ENCODE peak calls at places on chromosomes 16 and 17, in eight cellular contexts. One of them, this sample, is unnamed.

GRCh38 chr16:89115216-89115949 is 21.7 kb downstream of the ACSF3 start:
- DNase-seq in H54: no peak
- DNase-seq in lower leg skin: peak
- DNase-seq in stomach: peak
- DNase-seq in uterus: no peak
- DNase-seq in GM12891: peak
- DNase-seq in adrenal gland: peak
- DNase-seq in HepG2: no peak
- DNase-seq in this sample: peak

GRCh38 chr16:85384831-85385462 is 228.2 kb upstream of the GSE1 start:
- DNase-seq in H54: no peak
- DNase-seq in lower leg skin: no peak
- DNase-seq in stomach: peak
- DNase-seq in uterus: no peak
- DNase-seq in GM12891: no peak
- DNase-seq in adrenal gland: no peak
- DNase-seq in HepG2: no peak
- DNase-seq in this sample: no peak

GRCh38 chr17:66654341-66654740 is 180.6 kb upstream of the CACNG5 start:
- DNase-seq in H54: no peak
- DNase-seq in lower leg skin: no peak
- DNase-seq in stomach: no peak
- DNase-seq in uterus: no peak
- DNase-seq in GM12891: no peak
- DNase-seq in adrenal gland: no peak
- DNase-seq in HepG2: no peak
- DNase-seq in this sample: no peak

GRCh38 chr16:49929606-49930005 is 73.7 kb upstream of the ZNF423 start:
- DNase-seq in H54: no peak
- DNase-seq in lower leg skin: no peak
- DNase-seq in stomach: no peak
- DNase-seq in uterus: no peak
- DNase-seq in GM12891: no peak
- DNase-seq in adrenal gland: no peak
- DNase-seq in HepG2: no peak
- DNase-seq in this sample: no peak

GRCh38 chr16:89489040-89489721 is 1.2 kb downstream of the ANKRD11 start:
- DNase-seq in H54: peak
- DNase-seq in lower leg skin: peak
- DNase-seq in stomach: peak
- DNase-seq in uterus: peak
- DNase-seq in GM12891: peak
- DNase-seq in adrenal gland: peak
- DNase-seq in HepG2: peak
- DNase-seq in this sample: peak

GRCh38 chr16:53946745-53947386 is 242.9 kb downstream of the FTO start:
- DNase-seq in H54: no peak
- DNase-seq in lower leg skin: no peak
- DNase-seq in stomach: no peak
- DNase-seq in uterus: no peak
- DNase-seq in GM12891: no peak
- DNase-seq in adrenal gland: no peak
- DNase-seq in HepG2: no peak
- DNase-seq in this sample: no peak

GRCh38 chr17:652310-652709 is 62.3 kb downstream of the VPS53 start:
- DNase-seq in H54: no peak
- DNase-seq in lower leg skin: peak
- DNase-seq in stomach: no peak
- DNase-seq in uterus: peak
- DNase-seq in GM12891: no peak
- DNase-seq in adrenal gland: no peak
- DNase-seq in HepG2: no peak
- DNase-seq in this sample: no peak

GRCh38 chr17:15092261-15092660 is 172.9 kb downstream of the PMP22 start:
- DNase-seq in H54: no peak
- DNase-seq in lower leg skin: no peak
- DNase-seq in stomach: no peak
- DNase-seq in uterus: no peak
- DNase-seq in GM12891: no peak
- DNase-seq in adrenal gland: no peak
- DNase-seq in HepG2: no peak
- DNase-seq in this sample: no peak

GRCh38 chr17:49439673-49440571 is 25.2 kb upstream of the PHB1 start:
- DNase-seq in H54: peak
- DNase-seq in lower leg skin: peak
- DNase-seq in stomach: no peak
- DNase-seq in uterus: no peak
- DNase-seq in GM12891: no peak
- DNase-seq in adrenal gland: no peak
- DNase-seq in HepG2: peak
- DNase-seq in this sample: no peak

GRCh38 chr17:59387351-59388069 is 56.1 kb downstream of the YPEL2 start:
- DNase-seq in H54: no peak
- DNase-seq in lower leg skin: no peak
- DNase-seq in stomach: no peak
- DNase-seq in uterus: no peak
- DNase-seq in GM12891: no peak
- DNase-seq in adrenal gland: no peak
- DNase-seq in HepG2: no peak
- DNase-seq in this sample: no peak

GRCh38 chr16:12802661-12803060 is 1.0 kb downstream of the CPPED1 start:
- DNase-seq in H54: no peak
- DNase-seq in lower leg skin: no peak
- DNase-seq in stomach: no peak
- DNase-seq in uterus: no peak
- DNase-seq in GM12891: no peak
- DNase-seq in adrenal gland: no peak
- DNase-seq in HepG2: no peak
- DNase-seq in this sample: peak

GRCh38 chr16:81996664-81997529 is 14.4 kb downstream of the SDR42E1 start:
- DNase-seq in H54: no peak
- DNase-seq in lower leg skin: no peak
- DNase-seq in stomach: no peak
- DNase-seq in uterus: peak
- DNase-seq in GM12891: no peak
- DNase-seq in adrenal gland: no peak
- DNase-seq in HepG2: peak
- DNase-seq in this sample: no peak

GRCh38 chr17:45302649-45303173 is 14.1 kb downstream of the MAP3K14 start:
- DNase-seq in H54: no peak
- DNase-seq in lower leg skin: no peak
- DNase-seq in stomach: no peak
- DNase-seq in uterus: peak
- DNase-seq in GM12891: no peak
- DNase-seq in adrenal gland: no peak
- DNase-seq in HepG2: no peak
- DNase-seq in this sample: no peak

GRCh38 chr16:2486645-2487516 is 12.0 kb downstream of the TBC1D24 start:
- DNase-seq in H54: no peak
- DNase-seq in lower leg skin: peak
- DNase-seq in stomach: peak
- DNase-seq in uterus: no peak
- DNase-seq in GM12891: peak
- DNase-seq in adrenal gland: peak
- DNase-seq in HepG2: no peak
- DNase-seq in this sample: peak

GRCh38 chr16:22318690-22319358 is 21.6 kb downstream of the POLR3E start:
- DNase-seq in H54: peak
- DNase-seq in lower leg skin: peak
- DNase-seq in stomach: peak
- DNase-seq in uterus: no peak
- DNase-seq in GM12891: no peak
- DNase-seq in adrenal gland: peak
- DNase-seq in HepG2: peak
- DNase-seq in this sample: peak

GRCh38 chr17:21215935-21216334 is 2.0 kb upstream of the TMEM11 start:
- DNase-seq in H54: no peak
- DNase-seq in lower leg skin: no peak
- DNase-seq in stomach: no peak
- DNase-seq in uterus: no peak
- DNase-seq in GM12891: no peak
- DNase-seq in adrenal gland: no peak
- DNase-seq in HepG2: no peak
- DNase-seq in this sample: peak

GRCh38 chr17:21034350-21035235 is 8.2 kb downstream of the USP22 start:
- DNase-seq in H54: no peak
- DNase-seq in lower leg skin: peak
- DNase-seq in stomach: no peak
- DNase-seq in uterus: no peak
- DNase-seq in GM12891: no peak
- DNase-seq in adrenal gland: no peak
- DNase-seq in HepG2: no peak
- DNase-seq in this sample: no peak

GRCh38 chr17:37541880-37542675 is 52.4 kb downstream of the DUSP14 start:
- DNase-seq in H54: no peak
- DNase-seq in lower leg skin: no peak
- DNase-seq in stomach: no peak
- DNase-seq in uterus: no peak
- DNase-seq in GM12891: no peak
- DNase-seq in adrenal gland: no peak
- DNase-seq in HepG2: no peak
- DNase-seq in this sample: no peak

GRCh38 chr17:75850928-75851692 is 4.0 kb downstream of the WBP2 start:
- DNase-seq in H54: no peak
- DNase-seq in lower leg skin: no peak
- DNase-seq in stomach: no peak
- DNase-seq in uterus: no peak
- DNase-seq in GM12891: no peak
- DNase-seq in adrenal gland: no peak
- DNase-seq in HepG2: no peak
- DNase-seq in this sample: no peak

GRCh38 chr16:86078121-86078600 is 179.2 kb downstream of the IRF8 start:
- DNase-seq in H54: no peak
- DNase-seq in lower leg skin: peak
- DNase-seq in stomach: no peak
- DNase-seq in uterus: no peak
- DNase-seq in GM12891: no peak
- DNase-seq in adrenal gland: no peak
- DNase-seq in HepG2: no peak
- DNase-seq in this sample: no peak

GRCh38 chr17:38703742-38704644 is 1.1 kb upstream of the MLLT6 start:
- DNase-seq in H54: no peak
- DNase-seq in lower leg skin: peak
- DNase-seq in stomach: peak
- DNase-seq in uterus: peak
- DNase-seq in GM12891: peak
- DNase-seq in adrenal gland: peak
- DNase-seq in HepG2: peak
- DNase-seq in this sample: peak
- TF ChIP-seq POLR2A in H54: no peak
- TF ChIP-seq POLR2A in lower leg skin: no peak
- TF ChIP-seq POLR2A in stomach: no peak
- TF ChIP-seq POLR2A in uterus: peak
- TF ChIP-seq POLR2A in GM12891: peak
- TF ChIP-seq POLR2A in adrenal gland: peak
- TF ChIP-seq POLR2A in HepG2: peak
- TF ChIP-seq POLR2A in this sample: peak

GRCh38 chr17:44069974-44070454 is 521 bp upstream of the G6PC3 start:
- DNase-seq in H54: no peak
- DNase-seq in lower leg skin: no peak
- DNase-seq in stomach: no peak
- DNase-seq in uterus: no peak
- DNase-seq in GM12891: no peak
- DNase-seq in adrenal gland: no peak
- DNase-seq in HepG2: no peak
- DNase-seq in this sample: peak
- TF ChIP-seq POLR2A in H54: no peak
- TF ChIP-seq POLR2A in lower leg skin: no peak
- TF ChIP-seq POLR2A in stomach: no peak
- TF ChIP-seq POLR2A in uterus: no peak
- TF ChIP-seq POLR2A in GM12891: no peak
- TF ChIP-seq POLR2A in adrenal gland: no peak
- TF ChIP-seq POLR2A in HepG2: no peak
- TF ChIP-seq POLR2A in this sample: no peak

GRCh38 chr16:4694664-4695451 is 1.5 kb downstream of the NUDT16L1 start:
- DNase-seq in H54: no peak
- DNase-seq in lower leg skin: peak
- DNase-seq in stomach: no peak
- DNase-seq in uterus: peak
- DNase-seq in GM12891: no peak
- DNase-seq in adrenal gland: no peak
- DNase-seq in HepG2: no peak
- DNase-seq in this sample: no peak
- TF ChIP-seq POLR2A in H54: no peak
- TF ChIP-seq POLR2A in lower leg skin: no peak
- TF ChIP-seq POLR2A in stomach: no peak
- TF ChIP-seq POLR2A in uterus: no peak
- TF ChIP-seq POLR2A in GM12891: no peak
- TF ChIP-seq POLR2A in adrenal gland: no peak
- TF ChIP-seq POLR2A in HepG2: peak
- TF ChIP-seq POLR2A in this sample: no peak

GRCh38 chr16:10941127-10941933 is 938 bp downstream of the DEXI start:
- DNase-seq in H54: no peak
- DNase-seq in lower leg skin: no peak
- DNase-seq in stomach: no peak
- DNase-seq in uterus: peak
- DNase-seq in GM12891: no peak
- DNase-seq in adrenal gland: no peak
- DNase-seq in HepG2: no peak
- DNase-seq in this sample: peak

GRCh38 chr16:10938844-10939648 is 3.2 kb downstream of the DEXI start:
- DNase-seq in H54: no peak
- DNase-seq in lower leg skin: no peak
- DNase-seq in stomach: no peak
- DNase-seq in uterus: no peak
- DNase-seq in GM12891: no peak
- DNase-seq in adrenal gland: no peak
- DNase-seq in HepG2: peak
- DNase-seq in this sample: peak

GRCh38 chr16:10939649-10940206 is 2.5 kb downstream of the DEXI start:
- DNase-seq in H54: no peak
- DNase-seq in lower leg skin: no peak
- DNase-seq in stomach: no peak
- DNase-seq in uterus: no peak
- DNase-seq in GM12891: no peak
- DNase-seq in adrenal gland: no peak
- DNase-seq in HepG2: no peak
- DNase-seq in this sample: no peak

GRCh38 chr16:10942352-10943297 is at the start of gene DEXI:
- DNase-seq in H54: peak
- DNase-seq in lower leg skin: peak
- DNase-seq in stomach: peak
- DNase-seq in uterus: peak
- DNase-seq in GM12891: peak
- DNase-seq in adrenal gland: peak
- DNase-seq in HepG2: peak
- DNase-seq in this sample: peak

DNA sequence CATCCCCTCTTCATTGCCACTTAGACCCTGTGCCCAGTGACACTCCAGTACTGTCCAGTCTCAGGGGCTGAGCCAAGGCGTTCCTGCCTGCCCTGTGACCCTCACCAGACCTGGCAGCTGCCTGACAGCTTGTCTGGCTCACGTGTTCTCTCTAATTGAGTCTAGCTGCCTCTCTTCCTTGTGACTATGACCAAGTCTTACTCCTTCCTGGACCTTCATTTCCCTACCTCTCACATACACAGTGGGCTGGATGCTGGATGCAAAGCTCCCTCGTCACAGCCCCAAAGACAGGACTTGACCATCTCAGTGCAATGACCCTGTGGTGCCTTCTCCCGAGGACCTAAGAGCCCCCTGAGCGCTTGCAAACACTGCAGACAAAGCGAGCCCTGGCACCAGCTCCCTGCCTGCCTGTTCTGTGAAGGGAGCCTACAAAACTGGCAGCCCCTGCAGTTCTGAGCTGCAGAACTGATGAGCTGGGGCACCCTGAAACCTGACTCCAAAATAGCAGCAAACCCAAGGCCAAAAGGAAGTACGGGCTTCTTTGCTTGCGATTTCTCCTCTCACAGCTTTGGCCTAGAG is 1.7 kb downstream of the DEXI start:
- DNase-seq in H54: no peak
- DNase-seq in lower leg skin: no peak
- DNase-seq in stomach: no peak
- DNase-seq in uterus: no peak
- DNase-seq in GM12891: no peak
- DNase-seq in adrenal gland: no peak
- DNase-seq in HepG2: no peak
- DNase-seq in this sample: no peak
- TF ChIP-seq POLR2A in H54: no peak
- TF ChIP-seq POLR2A in lower leg skin: no peak
- TF ChIP-seq POLR2A in stomach: no peak
- TF ChIP-seq POLR2A in uterus: no peak
- TF ChIP-seq POLR2A in GM12891: peak
- TF ChIP-seq POLR2A in adrenal gland: peak
- TF ChIP-seq POLR2A in HepG2: no peak
- TF ChIP-seq POLR2A in this sample: no peak